ENCODE peak calls at places on chromosome 16, in eight cellular contexts. T is omental fat pad; C is stimulated activated CD4-positive, alpha-beta T cell treated with anti-CD3 and anti-CD28 coated beads, TNF-alpha, amount 100 ng/mL, for 24 hours; D is activated gamma-delta T cell treated with anti-CD3 and anti-CD28 coated beads, Interleukin-2, amount 50 U/mL, for 16 hours; P is globus pallidus; J is T-helper 2 cell; Z is activated CD4-positive, alpha-beta T cell treated with anti-CD3 and anti-CD28 coated beads for 36 hours; A is cardiac fibroblast. Q is an unnamed sample.

GRCh38 chr16:56355786-56356275 is 69.5 kb downstream of the AMFR start:
- DNase-seq in P (no peak), A (no peak), Z (no peak), J (no peak), D (no peak), T (no peak), C (no peak), Q (no peak)

GRCh38 chr16:87528690-87529579 is 36.1 kb upstream of the ZCCHC14 start:
- DNase-seq in J (no peak), P (no peak), A (no peak), Z (no peak), T (no peak), D (no peak), C (no peak), Q (no peak)

GRCh38 chr16:48318630-48319029 is 66.6 kb downstream of the SIAH1 start:
- DNase-seq in T (no peak), Z (peak; percentile 27), D (no peak), J (peak; percentile 79), P (peak; percentile 68), A (peak; percentile 73), C (no peak), Q (no peak)

GRCh38 chr16:28165549-28166046 is 46.2 kb downstream of the XPO6 start:
- DNase-seq in Z (no peak), A (no peak), J (no peak), T (no peak), D (no peak), P (no peak), C (no peak), Q (no peak)

GRCh38 chr16:50598256-50598894 is 50.2 kb downstream of the NKD1 start:
- DNase-seq in Z (no peak), A (no peak), P (no peak), D (no peak), C (no peak), J (no peak), T (no peak), Q (no peak)

GRCh38 chr16:75326333-75326732 is 74.9 kb upstream of the BCAR1 start:
- DNase-seq in Z (no peak), C (no peak), P (no peak), D (no peak), J (no peak), A (no peak), T (no peak), Q (no peak)

GRCh38 chr16:6643083-6643686 is 689.5 kb upstream of the RBFOX1 start:
- DNase-seq in J (peak; percentile 49), A (peak; percentile 63), Z (peak; percentile 63), T (peak; percentile 30), P (peak; percentile 49), D (no peak), C (peak; percentile 9), Q (peak; percentile 21)

GRCh38 chr16:82627811-82628339 is 1.1 kb downstream of the CDH13 start:
- DNase-seq in D (no peak), Z (no peak), C (no peak), A (peak; percentile 45), T (no peak), J (no peak), P (no peak), Q (no peak)

GRCh38 chr16:80084614-80085013 is 456.2 kb upstream of the DYNLRB2 start:
- DNase-seq in Z (peak; percentile 30), T (no peak), C (no peak), A (peak; percentile 31), D (no peak), J (peak; percentile 34), P (peak; percentile 58), Q (no peak)

GRCh38 chr16:68792465-68793324 is 50.6 kb upstream of the TANGO6 start:
- DNase-seq in P (no peak), D (no peak), A (peak; percentile 89), Z (no peak), C (no peak), J (no peak), T (no peak), Q (no peak)

GRCh38 chr16:56488035-56488434 is 31.8 kb downstream of the BBS2 start:
- DNase-seq in C (no peak), D (no peak), J (no peak), P (peak; percentile 82), Z (no peak), A (no peak), T (no peak), Q (no peak)

GRCh38 chr16:86087561-86088230 is 188.7 kb downstream of the IRF8 start:
- DNase-seq in Z (no peak), C (no peak), P (no peak), A (no peak), D (no peak), J (no peak), T (no peak), Q (no peak)

GRCh38 chr16:70380205-70380918 is 33.7 kb downstream of the DDX19A start:
- DNase-seq in J (peak; percentile 89), Z (peak; percentile 92), T (no peak), C (peak; percentile 70), A (peak; percentile 85), D (peak; percentile 61), P (peak; percentile 20), Q (peak; percentile 30)

GRCh38 chr16:21684199-21684598 is 20.4 kb downstream of the OTOA start:
- DNase-seq in T (no peak), A (no peak), D (no peak), Z (peak; percentile 70), C (no peak), J (peak; percentile 34), P (no peak), Q (peak; percentile 24)

GRCh38 chr16:46972429-46972970 is 974 bp downstream of the DNAJA2 start:
- DNase-seq in D (no peak), C (no peak), J (peak; percentile 66), A (peak; percentile 19), Z (no peak), P (peak; percentile 3), T (no peak), Q (no peak)

GRCh38 chr16:67546091-67546501 is 16.2 kb upstream of the CTCF start:
- DNase-seq in P (no peak), D (no peak), J (no peak), T (no peak), C (no peak), Z (no peak), A (no peak), Q (no peak)

GRCh38 chr16:17101646-17102045 is 369.1 kb downstream of the XYLT1 start:
- DNase-seq in T (no peak), Z (peak; percentile 12), A (no peak), C (no peak), P (no peak), J (peak; percentile 15), D (no peak), Q (no peak)

GRCh38 chr16:86942469-86943175 is 364.3 kb downstream of the FOXL1 start:
- DNase-seq in P (no peak), Z (no peak), J (no peak), A (no peak), C (no peak), T (no peak), D (no peak), Q (no peak)

GRCh38 chr16:392450-393027 is 4.5 kb upstream of the NME4 start:
- DNase-seq in C (no peak), A (no peak), T (no peak), J (no peak), D (peak; percentile 51), Z (peak; percentile 68), P (no peak), Q (no peak)